ENCODE peak calls at places on chromosome 11, in ten cellular contexts. W is gastrocnemius medialis, D is IMR-90, N is astrocyte, I is right lobe of liver, T is AG04450, A is fibroblast of lung, J is psoas muscle, Z is MM.1S, E is dorsolateral prefrontal cortex. Q is an unnamed sample. For H3K27me3, the result is how much of the 10 kb centered on the place peaks cover.

GRCh38 chr11:15859411-15859810 is 496.9 kb downstream of the SOX6 start:
- DNase-seq in W (no peak), D (no peak), N (no peak), I (no peak), T (no peak), A (no peak), J (no peak), Z (no peak), E (no peak), Q (no peak)

GRCh38 chr11:119481667-119482400 is 58.9 kb upstream of the THY1 start:
- DNase-seq in W (no peak), D (no peak), N (no peak), I (no peak), T (no peak), A (no peak), J (peak), Z (no peak), E (no peak), Q (no peak)

GRCh38 chr11:94423467-94423866 is 22.2 kb upstream of the GPR83 start:
- DNase-seq in W (no peak), D (no peak), N (no peak), I (no peak), T (no peak), A (no peak), J (no peak), Z (no peak), E (no peak), Q (no peak)

GRCh38 chr11:123381149-123381548 is 48.9 kb upstream of the GRAMD1B start:
- DNase-seq in W (no peak), D (no peak), N (no peak), I (no peak), T (no peak), A (no peak), J (no peak), Z (no peak), E (no peak), Q (no peak)

GRCh38 chr11:36672815-36673450 is 74.9 kb upstream of the RAG2 start:
- DNase-seq in W (no peak), D (peak), N (peak), I (no peak), T (peak), A (peak), J (no peak), Z (peak), E (no peak), Q (peak)

GRCh38 chr11:17014774-17015638 is 792 bp upstream of the PLEKHA7 start:
- DNase-seq in W (no peak), D (no peak), N (peak), I (no peak), T (no peak), A (peak), J (no peak), Z (peak), E (no peak), Q (peak)

GRCh38 chr11:106231591-106231990 is 154.1 kb downstream of the AASDHPPT start:
- DNase-seq in W (no peak), D (peak), N (peak), I (no peak), T (no peak), A (peak), J (no peak), Z (no peak), E (no peak), Q (no peak)

GRCh38 chr11:88383446-88383845 is 45.9 kb upstream of the CTSC start:
- DNase-seq in W (no peak), D (no peak), N (no peak), I (no peak), T (no peak), A (peak), J (no peak), Z (no peak), E (no peak), Q (no peak)

GRCh38 chr11:20719821-20720220 is 50.4 kb downstream of the NELL1 start:
- DNase-seq in W (no peak), D (no peak), N (no peak), I (no peak), T (no peak), A (no peak), J (no peak), Z (no peak), E (no peak), Q (no peak)

GRCh38 chr11:2554338-2555240 is 109.8 kb downstream of the KCNQ1 start:
- DNase-seq in W (no peak), D (no peak), N (no peak), I (peak), T (no peak), A (no peak), J (no peak), Z (no peak), E (no peak), Q (no peak)

GRCh38 chr11:42049650-42050049 is 590.2 kb upstream of the LRRC4C start:
- DNase-seq in W (no peak), D (no peak), N (no peak), I (no peak), T (no peak), A (peak), J (no peak), Z (no peak), E (no peak), Q (no peak)

GRCh38 chr11:1237851-1238250 is 15.0 kb downstream of the MUC5B start:
- DNase-seq in W (no peak), D (no peak), N (no peak), I (no peak), T (no peak), A (no peak), J (peak), Z (no peak), E (no peak), Q (no peak)
- H3K27ac ChIP-seq in W (no peak), D (no peak), N (no peak), I (no peak), T (no peak), A (no peak), J (no peak), Z (no peak), E (no peak), Q (no peak)

GRCh38 chr11:34970480-34970879 is 54.1 kb downstream of the PDHX start:
- DNase-seq in W (no peak), D (no peak), N (no peak), I (no peak), T (no peak), A (no peak), J (no peak), Z (peak), E (no peak), Q (no peak)

GRCh38 chr11:34975482-34975881 is 59.1 kb downstream of the PDHX start:
- DNase-seq in W (no peak), D (no peak), N (no peak), I (no peak), T (no peak), A (peak), J (no peak), Z (no peak), E (no peak), Q (no peak)

GRCh38 chr11:34970033-34970432 is 53.6 kb downstream of the PDHX start:
- DNase-seq in W (no peak), D (no peak), N (no peak), I (no peak), T (no peak), A (no peak), J (no peak), Z (no peak), E (no peak), Q (no peak)

GRCh38 chr11:34976496-34976895 is 60.1 kb downstream of the PDHX start:
- DNase-seq in W (no peak), D (no peak), N (peak), I (no peak), T (no peak), A (peak), J (no peak), Z (no peak), E (no peak), Q (no peak)

DNA sequence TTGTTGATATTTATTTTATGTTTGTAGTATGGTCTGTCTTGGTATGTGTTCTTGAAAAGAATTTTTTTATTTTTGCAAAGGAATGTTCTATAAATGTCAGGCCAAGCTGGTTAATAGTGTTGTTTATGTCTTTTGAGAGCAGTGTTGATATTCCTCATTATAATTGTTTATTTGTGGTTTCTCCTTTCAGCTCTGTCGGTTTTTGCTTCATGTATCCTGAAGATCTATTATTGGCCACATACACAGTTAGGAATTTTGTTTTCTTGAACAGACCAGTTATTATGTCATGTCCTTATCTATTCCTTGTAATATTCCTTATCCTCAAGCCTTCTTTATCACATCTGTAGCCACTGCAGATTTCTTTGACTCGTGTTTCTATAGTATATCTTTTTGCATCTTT is 56.5 kb downstream of the PDHX start:
- DNase-seq in W (no peak), D (peak), N (peak), I (no peak), T (peak), A (peak), J (no peak), Z (no peak), E (no peak), Q (no peak)
- H3K27me3 ChIP-seq in W (under half), D (under half), N (under half), I (under half), T (under half), A (under half), J (under half), Z (under half), E (under half), Q (under half)

DNA sequence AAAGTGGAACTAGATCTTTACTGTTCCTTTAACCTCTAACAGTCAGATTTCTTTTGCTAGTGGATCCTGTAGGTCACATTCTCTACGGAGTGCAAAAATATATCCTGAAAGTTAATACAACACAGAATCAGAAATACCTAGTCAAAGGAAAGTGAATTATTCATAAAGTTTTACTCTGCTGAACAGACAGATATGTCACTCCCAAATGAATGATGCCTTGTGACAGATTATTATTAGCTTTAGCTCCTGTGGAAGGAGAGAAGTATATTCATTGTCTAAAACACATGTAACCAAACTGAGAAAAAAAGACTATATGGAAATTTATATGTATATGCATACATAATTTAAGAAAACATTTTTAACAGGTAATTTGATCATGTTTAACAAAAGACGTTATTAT is 1497.2 kb upstream of the RAG2 start:
- DNase-seq in W (no peak), D (no peak), N (no peak), I (no peak), T (no peak), A (no peak), J (no peak), Z (no peak), E (no peak), Q (no peak)
- TF ChIP-seq CTCF in W (no peak), D (no peak), N (no peak), I (no peak), T (no peak), A (no peak), J (no peak), Z (no peak), E (no peak), Q (no peak)

GRCh38 chr11:78166832-78167469 is 21.5 kb downstream of the KCTD21 start:
- DNase-seq in W (no peak), D (no peak), N (no peak), I (no peak), T (no peak), A (no peak), J (no peak), Z (no peak), E (no peak), Q (no peak)
- H3K27ac ChIP-seq in W (no peak), D (no peak), N (no peak), I (peak), T (peak), A (no peak), J (no peak), Z (no peak), E (no peak), Q (no peak)

GRCh38 chr11:12525466-12526055 is 148.2 kb downstream of the PARVA start:
- DNase-seq in W (no peak), D (no peak), N (no peak), I (no peak), T (no peak), A (no peak), J (no peak), Z (no peak), E (no peak), Q (no peak)
- H3K27me3 ChIP-seq in W (under half), D (under half), N (under half), I (under half), T (under half), A (under half), J (under half), Z (under half), E (under half), Q (under half)

DNA sequence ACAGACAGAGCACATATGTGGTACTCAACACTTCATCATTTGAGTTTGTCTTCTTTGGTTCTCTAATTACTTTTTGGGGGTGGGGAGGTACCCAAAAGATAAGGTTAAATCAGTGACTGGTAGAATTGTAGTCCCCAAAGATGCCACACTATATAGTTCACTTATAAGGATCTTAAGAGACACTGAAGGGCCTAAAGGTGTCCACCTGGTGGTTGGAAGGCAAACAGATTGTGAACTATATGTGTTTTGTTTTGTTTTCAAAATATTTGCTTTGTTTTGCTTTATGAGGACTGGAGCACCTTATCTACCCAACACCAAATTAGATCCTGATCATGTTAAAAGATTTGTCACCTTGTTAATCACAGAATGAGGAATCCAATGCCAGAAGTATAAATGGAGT is 136.1 kb downstream of the DCDC1 start:
- DNase-seq in W (no peak), D (no peak), N (no peak), I (no peak), T (no peak), A (no peak), J (no peak), Z (no peak), E (no peak), Q (no peak)
- TF ChIP-seq CTCF in W (no peak), D (no peak), N (peak), I (peak), T (no peak), A (peak), J (no peak), Z (peak), E (no peak), Q (peak)

GRCh38 chr11:47172740-47173139 is 3.9 kb downstream of the ARFGAP2 start:
- DNase-seq in W (no peak), D (no peak), N (no peak), I (no peak), T (no peak), A (no peak), J (no peak), Z (no peak), E (no peak), Q (no peak)
- H3K27ac ChIP-seq in W (no peak), D (no peak), N (no peak), I (no peak), T (no peak), A (no peak), J (no peak), Z (no peak), E (peak), Q (no peak)

GRCh38 chr11:78752528-78752927 is 177.9 kb upstream of the NARS2 start:
- DNase-seq in W (no peak), D (no peak), N (no peak), I (no peak), T (no peak), A (no peak), J (no peak), Z (no peak), E (no peak), Q (no peak)
- H3K27me3 ChIP-seq in W (under half), D (under half), N (under half), I (under half), T (under half), A (under half), J (under half), Z (under half), E (under half), Q (under half)